ENCODE peak calls at places on chromosomes 7 and 10, in seven cellular contexts. I, G, E, W, M, H and L are unnamed samples.

GRCh38 chr7:157941210-157941609 is 604.4 kb downstream of the DNAJB6 start:
- DNase-seq in I (no peak), G (no peak), E (no peak), W (no peak), M (no peak), H (no peak), L (no peak)

GRCh38 chr7:159094030-159094740 is 50.5 kb downstream of the VIPR2 start:
- DNase-seq in I (peak; percentile 40), G (no peak), E (no peak), W (peak; percentile 74), M (peak; percentile 59), H (no peak), L (no peak)

GRCh38 chr7:158676171-158676840 is 28.3 kb downstream of the NCAPG2 start:
- DNase-seq in I (no peak), G (no peak), E (no peak), W (no peak), M (no peak), H (no peak), L (peak; percentile 39)

GRCh38 chr10:61896854-61897661 is 4.4 kb upstream of the ARID5B start:
- DNase-seq in I (peak; percentile 85), G (peak; percentile 82), E (peak; percentile 52), W (peak; percentile 81), M (peak; percentile 74), H (peak; percentile 80), L (peak; percentile 52)

GRCh38 chr7:90262438-90262837 is 17.5 kb downstream of the CFAP69 start:
- DNase-seq in I (no peak), G (no peak), E (no peak), W (no peak), M (peak; percentile 4), H (peak; percentile 15), L (no peak)

GRCh38 chr10:132231656-132232552 is 45.2 kb downstream of the DPYSL4 start:
- DNase-seq in I (no peak), G (no peak), E (no peak), W (no peak), M (no peak), H (no peak), L (no peak)

GRCh38 chr10:122981066-122981464 is 864 bp downstream of the PSTK start:
- DNase-seq in I (no peak), G (no peak), E (no peak), W (no peak), M (no peak), H (peak; percentile 34), L (peak; percentile 35)

GRCh38 chr7:113796557-113796956 is 122.3 kb downstream of the PPP1R3A start:
- DNase-seq in I (no peak), G (no peak), E (no peak), W (no peak), M (no peak), H (no peak), L (peak; percentile 95)

GRCh38 chr10:69863580-69863979 is 61.9 kb downstream of the COL13A1 start:
- DNase-seq in I (no peak), G (no peak), E (no peak), W (no peak), M (no peak), H (no peak), L (peak; percentile 41)

GRCh38 chr10:72088879-72089585 is 681 bp upstream of the SPOCK2 start:
- DNase-seq in I (no peak), G (no peak), E (no peak), W (no peak), M (no peak), H (no peak), L (no peak)

GRCh38 chr10:67696029-67696428 is at the start of gene CTNNA3:
- DNase-seq in I (no peak), G (no peak), E (no peak), W (no peak), M (no peak), H (no peak), L (no peak)

GRCh38 chr10:46298346-46299266 is 11.8 kb downstream of the ANTXRL start:
- DNase-seq in I (no peak), G (no peak), E (no peak), W (no peak), M (peak; percentile 33), H (no peak), L (no peak)

GRCh38 chr10:78566216-78567135 is 502.3 kb upstream of the ZMIZ1 start:
- DNase-seq in I (no peak), G (no peak), E (peak; percentile 15), W (no peak), M (no peak), H (no peak), L (no peak)

GRCh38 chr7:102811942-102812678 is 63.3 kb downstream of the FAM185A start:
- DNase-seq in I (no peak), G (peak; percentile 39), E (no peak), W (no peak), M (no peak), H (no peak), L (no peak)
- H3K27ac ChIP-seq in I (no peak overlapping the region), G (no peak overlapping the region), E (peak overlapping the region; percentile 26), W (no peak overlapping the region), M (no peak overlapping the region), H (no peak overlapping the region), L (no peak overlapping the region)

GRCh38 chr10:110915035-110915434 is 3.9 kb downstream of the BBIP1 start:
- DNase-seq in I (no peak), G (no peak), E (no peak), W (no peak), M (no peak), H (no peak), L (no peak)
- H3K27ac ChIP-seq in I (no peak overlapping the region), G (peak overlapping the region; percentile 29), E (no peak overlapping the region), W (no peak overlapping the region), M (no peak overlapping the region), H (no peak overlapping the region), L (no peak overlapping the region)

GRCh38 chr7:102416406-102416805 is 17.0 kb upstream of the ORAI2 start:
- DNase-seq in I (no peak), G (no peak), E (no peak), W (no peak), M (no peak), H (no peak), L (no peak)
- H3K27ac ChIP-seq in I (peak overlapping the region; percentile 76), G (no peak overlapping the region), E (no peak overlapping the region), W (no peak overlapping the region), M (peak overlapping the region; percentile 64), H (no peak overlapping the region), L (no peak overlapping the region)

GRCh38 chr7:123872908-123873307 is 27.9 kb downstream of the HYAL4 start:
- DNase-seq in I (no peak), G (no peak), E (no peak), W (no peak), M (no peak), H (no peak), L (no peak)
- H3K27ac ChIP-seq in I (no peak overlapping the region), G (no peak overlapping the region), E (no peak overlapping the region), W (no peak overlapping the region), M (no peak overlapping the region), H (no peak overlapping the region), L (no peak overlapping the region)